ENCODE peak calls at places on chromosomes 5 and 9, in five cellular contexts. J is omental fat pad, W is upper lobe of right lung, L is brain microvascular endothelial cell, T is astrocyte of the cerebellum. A is an unnamed sample.

GRCh38 chr5:36576721-36577120 is 29.7 kb upstream of the SLC1A3 start:
- DNase-seq in J (no peak), W (no peak), L (no peak), T (no peak), A (no peak)

GRCh38 chr5:121292664-121293063 is 559.0 kb upstream of the FTMT start:
- DNase-seq in J (no peak), W (no peak), L (no peak), T (no peak), A (no peak)

GRCh38 chr5:28313543-28314334 is 1275.4 kb upstream of the CDH9 start:
- DNase-seq in J (no peak), W (no peak), L (no peak), T (no peak), A (no peak)

GRCh38 chr5:99949969-99950524 is 585.1 kb upstream of the FAM174A start:
- DNase-seq in J (no peak), W (peak), L (no peak), T (no peak), A (no peak)

GRCh38 chr5:10633271-10634049 is 69.6 kb downstream of the ANKRD33B start:
- DNase-seq in J (no peak), W (peak), L (no peak), T (no peak), A (no peak)

GRCh38 chr5:773517-774264 is 10.8 kb downstream of the ZDHHC11B start:
- DNase-seq in J (no peak), W (peak), L (no peak), T (no peak), A (peak)

GRCh38 chr5:115480245-115480644 is 64.3 kb downstream of the FEM1C start:
- DNase-seq in J (no peak), W (no peak), L (no peak), T (no peak), A (no peak)

GRCh38 chr5:174693697-174694400 is 30.5 kb upstream of the MSX2 start:
- DNase-seq in J (no peak), W (no peak), L (no peak), T (no peak), A (no peak)

GRCh38 chr5:159444441-159445082 is 114.3 kb upstream of the IL12B start:
- DNase-seq in J (no peak), W (no peak), L (peak), T (peak), A (no peak)

GRCh38 chr9:127878001-127878651 is 651 bp upstream of the AK1 start:
- DNase-seq in J (no peak), W (peak), L (no peak), T (no peak), A (no peak)

GRCh38 chr9:5395428-5395827 is 42.3 kb downstream of the PLGRKT start:
- DNase-seq in J (no peak), W (no peak), L (no peak), T (no peak), A (no peak)

GRCh38 chr5:157100140-157100679 is 8.6 kb downstream of the HAVCR2 start:
- DNase-seq in J (no peak), W (no peak), L (peak), T (no peak), A (no peak)

GRCh38 chr5:1383344-1383743 is 38.4 kb upstream of the CLPTM1L start:
- DNase-seq in J (no peak), W (no peak), L (no peak), T (no peak), A (no peak)

GRCh38 chr9:122053546-122053945 is 39.6 kb downstream of the TTLL11 start:
- DNase-seq in J (no peak), W (no peak), L (no peak), T (no peak), A (no peak)

GRCh38 chr5:72599519-72600400 is 92.5 kb upstream of the ZNF366 start:
- DNase-seq in J (no peak), W (no peak), L (peak), T (no peak), A (no peak)

GRCh38 chr9:87467187-87467586 is 30.5 kb upstream of the DAPK1 start:
- DNase-seq in J (no peak), W (no peak), L (no peak), T (no peak), A (no peak)

GRCh38 chr5:151892393-151892792 is 32.3 kb downstream of the GLRA1 start:
- DNase-seq in J (no peak), W (no peak), L (no peak), T (no peak), A (no peak)

GRCh38 chr9:134028575-134029247 is 3.4 kb downstream of the BRD3OS start:
- DNase-seq in J (no peak), W (no peak), L (no peak), T (no peak), A (no peak)

GRCh38 chr9:131678499-131679111 is 61.3 kb downstream of the RAPGEF1 start:
- DNase-seq in J (no peak), W (peak), L (peak), T (peak), A (no peak)

GRCh38 chr5:35487255-35488035 is 130.2 kb upstream of the SPEF2 start:
- DNase-seq in J (no peak), W (no peak), L (no peak), T (no peak), A (no peak)

GRCh38 chr5:122311400-122311887 is 593 bp upstream of the SNCAIP start:
- DNase-seq in J (no peak), W (no peak), L (no peak), T (no peak), A (peak)

GRCh38 chr9:27019589-27019988 is 14.1 kb upstream of the LRRC19 start:
- DNase-seq in J (no peak), W (no peak), L (no peak), T (no peak), A (no peak)

GRCh38 chr9:131264231-131264630 is 12.1 kb downstream of the FAM78A start:
- DNase-seq in J (no peak), W (no peak), L (no peak), T (no peak), A (no peak)

GRCh38 chr5:130871346-130872086 is 293.5 kb downstream of the HINT1 start:
- DNase-seq in J (no peak), W (no peak), L (peak), T (no peak), A (no peak)

DNA sequence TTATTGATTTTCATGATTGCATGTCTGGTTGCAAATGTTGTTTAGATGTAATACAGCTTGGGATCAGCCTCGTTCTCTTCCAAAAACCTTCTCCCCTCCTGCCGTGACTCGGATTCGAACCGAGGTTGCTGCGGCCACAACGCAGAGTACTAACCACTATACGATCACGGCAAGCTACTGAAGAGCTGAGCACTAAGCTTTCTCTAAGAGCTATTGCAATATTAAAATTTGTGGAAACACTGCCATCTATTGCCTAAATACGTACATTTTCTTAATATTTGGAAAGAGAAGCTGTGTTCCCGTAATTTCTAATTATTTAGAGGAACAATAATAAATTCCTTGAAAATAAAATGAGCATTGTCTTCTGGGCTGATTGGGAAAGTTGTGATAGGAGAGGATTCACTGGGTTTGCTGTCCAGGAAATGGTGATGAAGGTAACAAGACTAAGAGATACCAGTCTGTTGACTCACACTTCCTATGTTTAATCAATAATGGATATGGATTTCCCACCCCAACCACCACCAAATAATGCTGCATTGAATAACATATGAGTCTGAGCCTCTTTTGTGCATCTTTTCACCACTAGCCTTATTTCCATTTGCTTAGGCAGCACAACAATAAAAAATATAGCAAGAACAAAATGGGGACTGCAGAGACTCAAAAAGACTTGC is 120.0 kb upstream of the NFIB start:
- DNase-seq in J (no peak), W (no peak), L (peak), T (peak), A (no peak)
- TF ChIP-seq CTCF in J (no peak), W (peak), L (no peak), T (no peak), A (peak)

GRCh38 chr9:111975709-111976108 is 79.1 kb downstream of the UGCG start:
- DNase-seq in J (no peak), W (peak), L (no peak), T (no peak), A (no peak)
- TF ChIP-seq CTCF in J (no peak), W (no peak), L (peak), T (no peak), A (no peak)

DNA sequence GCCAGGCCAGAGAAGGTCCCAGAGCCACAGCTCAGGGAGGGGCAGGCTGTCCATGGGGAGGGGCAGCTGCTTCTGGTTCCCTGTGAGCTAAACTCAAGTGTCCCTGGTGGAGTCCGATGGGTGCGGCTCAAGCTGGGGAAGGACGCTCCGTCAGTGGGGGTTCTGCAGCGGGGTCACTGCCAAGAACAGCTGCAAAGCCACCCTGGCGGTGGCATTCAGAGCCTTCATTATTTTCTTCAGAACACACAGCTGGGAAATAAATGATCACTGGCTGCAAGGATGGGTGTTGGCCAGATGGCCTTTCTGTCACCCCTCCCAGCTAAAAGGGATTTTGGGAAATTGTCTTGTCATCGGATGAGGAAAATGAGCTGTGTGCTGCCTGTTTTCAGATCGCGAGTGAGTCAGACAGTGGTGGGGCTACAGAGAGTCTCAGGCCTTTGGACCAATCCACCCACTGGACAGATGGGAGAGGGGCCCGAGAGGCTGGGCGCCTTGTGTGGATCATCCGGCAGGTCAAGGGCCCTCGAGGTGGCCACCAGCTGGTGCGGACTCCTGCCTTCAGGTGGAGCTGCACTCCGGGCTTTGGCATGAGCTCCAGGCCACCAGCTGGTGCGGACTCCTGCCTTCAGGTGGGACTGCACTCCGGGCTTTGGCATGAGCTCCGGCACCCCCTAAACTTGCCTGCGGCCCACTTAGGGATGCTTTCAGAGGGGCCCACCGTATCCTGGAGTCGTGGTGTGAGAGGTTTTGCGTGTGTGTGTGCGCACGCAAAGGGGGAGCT is 17.9 kb upstream of the GFPT2 start:
- DNase-seq in J (no peak), W (no peak), L (no peak), T (no peak), A (no peak)
- TF ChIP-seq CTCF in J (no peak), W (no peak), L (no peak), T (no peak), A (no peak)

GRCh38 chr9:28883209-28883608 is 1309.9 kb upstream of the C9orf72 start:
- DNase-seq in J (no peak), W (no peak), L (no peak), T (no peak), A (no peak)

GRCh38 chr9:28882528-28882927 is 1309.2 kb upstream of the C9orf72 start:
- DNase-seq in J (no peak), W (no peak), L (no peak), T (no peak), A (no peak)

GRCh38 chr9:28887188-28887884 is 1314.1 kb upstream of the C9orf72 start:
- DNase-seq in J (no peak), W (no peak), L (no peak), T (no peak), A (no peak)
- TF ChIP-seq CTCF in J (no peak), W (no peak), L (no peak), T (no peak), A (no peak)

GRCh38 chr5:139468421-139468931 is 2.3 kb upstream of the SMIM33 start:
- DNase-seq in J (no peak), W (peak), L (no peak), T (no peak), A (no peak)
- TF ChIP-seq CTCF in J (no peak), W (no peak), L (peak), T (no peak), A (no peak)

GRCh38 chr5:17443333-17444125 is 54.5 kb upstream of the TAF11L2 start:
- DNase-seq in J (no peak), W (peak), L (no peak), T (no peak), A (no peak)
- TF ChIP-seq CTCF in J (no peak), W (no peak), L (no peak), T (no peak), A (no peak)

DNA sequence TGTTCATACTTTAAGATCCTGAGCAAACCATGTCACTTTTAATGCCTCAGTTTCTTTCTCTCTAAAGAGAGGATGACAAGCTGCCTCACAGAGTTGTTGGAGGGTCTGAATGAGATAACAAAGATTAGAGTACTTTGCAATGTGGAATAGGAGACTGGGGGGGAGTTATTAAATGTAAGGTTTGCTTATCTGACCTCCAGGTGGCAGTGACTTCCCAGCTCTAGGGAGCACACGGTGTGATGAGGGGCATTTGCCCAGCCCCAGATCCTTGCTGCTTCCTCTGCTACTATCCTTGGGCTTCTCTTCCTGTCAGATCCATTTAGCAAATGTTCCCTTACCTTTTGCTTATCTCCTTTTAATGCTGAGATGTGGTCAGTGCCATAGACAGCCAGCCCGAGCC is 30.7 kb downstream of the ENHO start:
- DNase-seq in J (no peak), W (no peak), L (no peak), T (no peak), A (no peak)
- TF ChIP-seq CTCF in J (no peak), W (no peak), L (no peak), T (no peak), A (no peak)

GRCh38 chr5:140801494-140801841 is 611 bp downstream of the PCDHA3 start:
- DNase-seq in J (no peak), W (no peak), L (no peak), T (no peak), A (no peak)
- TF ChIP-seq CTCF in J (no peak), W (peak), L (peak), T (no peak), A (no peak)

GRCh38 chr9:124013263-124014211 is 2.0 kb downstream of the LHX2 start:
- DNase-seq in J (no peak), W (no peak), L (no peak), T (no peak), A (no peak)
- TF ChIP-seq CTCF in J (no peak), W (no peak), L (no peak), T (no peak), A (no peak)